ENCODE peak calls at places on chromosomes 5 and 9, in nine cellular contexts. M is colonic mucosa; E is heart left ventricle; B is astrocyte; L is mammary epithelial cell; A is A549; T is BE2C; R is CD8-positive, alpha-beta memory T cell; K is psoas muscle. U is an unnamed sample.

GRCh38 chr5:515273-515836 is 8.9 kb downstream of the SLC9A3 start:
- DNase-seq in M (no peak), E (no peak), B (no peak), L (no peak), A (no peak), T (no peak), R (no peak), K (no peak), U (no peak)

GRCh38 chr5:14060218-14060617 is 82.9 kb upstream of the TRIO start:
- DNase-seq in M (no peak), E (no peak), B (no peak), L (no peak), A (no peak), T (no peak), R (no peak), K (no peak), U (no peak)

GRCh38 chr9:36956908-36957307 is 77.2 kb downstream of the PAX5 start:
- DNase-seq in M (no peak), E (no peak), B (no peak), L (no peak), A (no peak), T (no peak), R (no peak), K (no peak), U (no peak)

GRCh38 chr9:19137282-19137681 is 10.0 kb upstream of the PLIN2 start:
- DNase-seq in M (no peak), E (no peak), B (peak; percentile 68), L (peak; percentile 60), A (no peak), T (no peak), R (no peak), K (no peak), U (no peak)

GRCh38 chr9:137085918-137086530 is 761 bp upstream of the MAN1B1 start:
- DNase-seq in M (peak; percentile 57), E (peak; percentile 79), B (no peak), L (peak; percentile 52), A (peak; percentile 35), T (peak; percentile 61), R (no peak), K (peak; percentile 58), U (no peak)

GRCh38 chr9:123883634-123884033 is 46.3 kb downstream of the DENND1A start:
- DNase-seq in M (no peak), E (no peak), B (no peak), L (no peak), A (no peak), T (no peak), R (no peak), K (no peak), U (no peak)

GRCh38 chr5:9288234-9288633 is 257.6 kb downstream of the SEMA5A start:
- DNase-seq in M (no peak), E (peak; percentile 65), B (no peak), L (no peak), A (no peak), T (no peak), R (no peak), K (no peak), U (no peak)

GRCh38 chr9:112334319-112334828 is 955 bp upstream of the PTBP3 start:
- DNase-seq in M (peak; percentile 57), E (no peak), B (peak; percentile 38), L (peak; percentile 58), A (no peak), T (no peak), R (peak; percentile 12), K (no peak), U (no peak)

GRCh38 chr5:110751902-110752762 is 13.3 kb downstream of the SLC25A46 start:
- DNase-seq in M (no peak), E (no peak), B (peak; percentile 68), L (no peak), A (no peak), T (no peak), R (no peak), K (no peak), U (no peak)

GRCh38 chr9:92538541-92538940 is 2.8 kb upstream of the ECM2 start:
- DNase-seq in M (no peak), E (no peak), B (peak; percentile 87), L (peak; percentile 9), A (no peak), T (no peak), R (no peak), K (no peak), U (no peak)

GRCh38 chr9:26656003-26656940 is 236.3 kb downstream of the CAAP1 start:
- DNase-seq in M (no peak), E (no peak), B (no peak), L (no peak), A (peak; percentile 36), T (peak; percentile 58), R (no peak), K (no peak), U (peak; percentile 64)

GRCh38 chr5:146222002-146222401 is 18.6 kb downstream of the RBM27 start:
- DNase-seq in M (no peak), E (no peak), B (no peak), L (no peak), A (no peak), T (no peak), R (no peak), K (no peak), U (no peak)

GRCh38 chr5:65721775-65722574 is at the start of the genes NLN and SGTB:
- DNase-seq in M (peak; percentile 91), E (peak; percentile 95), B (peak; percentile 48), L (peak; percentile 67), A (peak; percentile 74), T (peak; percentile 95), R (peak; percentile 82), K (peak; percentile 87), U (peak; percentile 88)

GRCh38 chr9:81687521-81688261 is 1.7 kb downstream of the TLE1 start:
- DNase-seq in M (peak; percentile 65), E (peak; percentile 67), B (peak; percentile 22), L (peak; percentile 35), A (peak; percentile 24), T (peak; percentile 58), R (no peak), K (peak; percentile 55), U (no peak)

GRCh38 chr5:173329370-173330150 is 1.3 kb upstream of the STC2 start:
- DNase-seq in M (no peak), E (no peak), B (no peak), L (no peak), A (no peak), T (peak; percentile 64), R (no peak), K (no peak), U (peak; percentile 57)

DNA sequence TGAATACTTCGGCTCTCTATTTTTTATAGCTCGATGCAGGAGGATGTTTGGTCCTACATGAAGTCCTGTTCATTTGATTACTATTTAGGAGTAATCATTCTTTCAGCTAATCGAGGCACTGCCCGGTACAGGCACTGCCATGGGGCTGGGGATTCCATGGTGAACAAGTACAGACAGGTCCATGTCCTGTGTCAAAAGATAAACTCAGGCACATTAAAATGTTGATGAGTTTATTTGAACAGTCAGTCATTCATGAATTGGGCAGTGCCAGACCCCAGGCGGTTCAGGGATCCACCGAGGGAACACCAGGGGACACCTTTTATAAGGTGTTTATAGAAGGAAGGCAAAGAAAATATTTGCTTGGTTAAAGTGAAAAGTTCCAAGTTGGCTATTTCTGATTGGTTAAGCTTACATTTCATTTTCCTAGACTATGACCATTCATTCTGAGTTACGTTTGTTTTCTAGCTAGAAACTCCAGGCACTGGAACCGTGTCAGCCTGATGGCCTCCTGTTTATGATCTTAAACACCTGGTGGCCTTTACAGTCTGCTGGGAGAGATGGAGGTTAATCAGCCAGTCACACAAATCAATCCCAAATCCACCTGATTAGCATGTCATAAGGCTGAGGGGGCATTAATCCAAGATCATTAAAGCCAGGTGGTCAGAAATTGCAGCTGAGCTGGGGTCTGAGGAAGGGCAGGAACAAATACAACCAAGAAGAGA is 47.0 kb upstream of the TDRD7 start:
- DNase-seq in M (no peak), E (no peak), B (no peak), L (peak; percentile 21), A (no peak), T (no peak), R (no peak), K (no peak), U (no peak)
- H3K4me1 ChIP-seq in M (no peaks in the 10 kb centered on the region), E (no peaks in the 10 kb centered on the region), B (no peaks in the 10 kb centered on the region), L (peaks cover 6% of the 10 kb centered on the region), A (no peaks in the 10 kb centered on the region), T (no peaks in the 10 kb centered on the region), R (no peaks in the 10 kb centered on the region), K (no peaks in the 10 kb centered on the region), U (no peaks in the 10 kb centered on the region)

DNA sequence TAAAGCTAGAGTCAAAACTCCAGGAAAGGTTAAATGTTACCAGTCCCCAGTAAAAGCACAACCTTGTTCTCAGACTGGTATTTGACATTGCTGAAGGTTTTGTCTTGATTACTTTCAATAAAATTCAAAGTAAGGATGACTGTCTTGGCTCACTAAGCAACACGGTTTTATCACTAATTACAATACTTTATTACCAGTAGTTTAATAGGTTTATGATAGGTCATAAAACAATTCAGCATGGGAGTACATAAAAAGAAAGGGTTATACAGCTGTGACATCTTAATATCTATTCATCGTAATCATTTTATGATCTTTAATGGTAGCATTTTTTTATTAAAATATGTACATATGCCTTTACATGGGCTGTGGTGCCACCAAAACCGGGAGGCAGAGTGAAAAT is 370.7 kb upstream of the IRX2 start:
- DNase-seq in M (no peak), E (no peak), B (no peak), L (no peak), A (no peak), T (no peak), R (no peak), K (no peak), U (no peak)
- H3K4me1 ChIP-seq in M (no peaks in the 10 kb centered on the region), E (no peaks in the 10 kb centered on the region), B (no peaks in the 10 kb centered on the region), L (no peaks in the 10 kb centered on the region), A (no peaks in the 10 kb centered on the region), T (no peaks in the 10 kb centered on the region), R (no peaks in the 10 kb centered on the region), K (no peaks in the 10 kb centered on the region), U (peaks cover 84% of the 10 kb centered on the region)

DNA sequence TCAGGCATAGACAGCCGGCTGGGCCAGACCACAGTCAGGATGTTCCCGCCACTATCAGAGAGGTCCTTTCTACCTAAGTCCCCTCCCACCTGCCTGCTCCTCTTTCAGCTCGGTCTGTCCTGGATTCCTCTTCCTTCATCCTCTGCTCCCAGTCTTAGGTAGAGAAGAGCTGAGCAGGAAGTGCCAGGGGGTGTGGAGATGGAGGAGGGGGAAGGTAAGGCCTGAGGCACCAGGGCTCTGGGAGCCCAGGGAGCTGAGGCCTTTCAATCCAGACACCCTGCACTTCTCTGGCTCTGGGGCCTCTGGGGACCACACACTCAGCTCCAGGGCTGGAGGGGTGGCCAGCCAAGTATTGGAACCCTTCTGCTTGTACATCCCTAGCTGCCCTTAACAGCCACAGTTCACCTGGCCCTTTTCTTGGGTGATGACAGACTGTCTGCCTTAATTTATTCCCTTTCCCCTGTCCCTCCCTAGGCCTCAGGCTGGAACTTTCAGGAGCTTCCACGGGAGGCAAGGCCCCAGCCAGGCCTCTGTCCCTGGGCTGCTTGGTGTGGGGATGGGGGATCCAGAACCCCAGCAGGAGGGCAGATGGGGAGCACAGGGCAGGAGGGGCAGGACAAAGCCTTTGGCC is 15.6 kb downstream of the IRF1 start:
- DNase-seq in M (no peak), E (peak; percentile 40), B (no peak), L (no peak), A (no peak), T (peak; percentile 68), R (no peak), K (no peak), U (no peak)
- H3K4me1 ChIP-seq in M (peaks cover 42% of the 10 kb centered on the region), E (peaks cover 54% of the 10 kb centered on the region), B (peaks cover 5% of the 10 kb centered on the region), L (no peaks in the 10 kb centered on the region), A (peaks cover 10% of the 10 kb centered on the region), T (peaks cover 8% of the 10 kb centered on the region), R (peaks cover 89% of the 10 kb centered on the region), K (peaks cover 5% of the 10 kb centered on the region), U (no peaks in the 10 kb centered on the region)

DNA sequence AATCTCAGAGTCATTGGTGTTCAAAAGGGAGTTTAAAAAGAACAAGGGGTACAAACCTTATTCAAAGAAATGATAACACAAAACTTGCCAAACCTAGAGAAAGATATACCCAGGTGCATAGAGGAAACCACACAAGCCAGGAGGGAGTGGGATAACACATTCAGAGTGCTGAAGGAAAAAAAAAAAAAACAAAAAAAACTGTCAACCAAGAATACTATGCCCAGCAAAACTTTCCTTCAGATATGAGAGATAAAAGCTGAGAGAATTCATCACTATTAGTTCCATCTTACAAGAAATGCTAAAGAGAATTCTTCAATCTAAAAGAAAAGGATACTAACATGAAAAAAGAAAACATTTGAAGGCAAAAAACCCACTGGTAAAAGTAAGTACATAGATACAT is 11.5 kb upstream of the TESK1 start:
- DNase-seq in M (no peak), E (no peak), B (no peak), L (no peak), A (no peak), T (no peak), R (no peak), K (no peak), U (no peak)
- H3K4me1 ChIP-seq in M (no peaks in the 10 kb centered on the region), E (no peaks in the 10 kb centered on the region), B (no peaks in the 10 kb centered on the region), L (no peaks in the 10 kb centered on the region), A (no peaks in the 10 kb centered on the region), T (no peaks in the 10 kb centered on the region), R (no peaks in the 10 kb centered on the region), K (no peaks in the 10 kb centered on the region), U (no peaks in the 10 kb centered on the region)